ENCODE peak calls at places on chromosome 9, in eight cellular contexts. One of them, this sample, is unnamed.

GRCh38 chr9:27086818-27087680 is 22.0 kb upstream of the TEK start:
- DNase-seq in choroid plexus epithelial cell: peak; percentile 84
- DNase-seq in C1 segment of cervical spinal cord: no peak
- DNase-seq in mammary epithelial cell: no peak
- DNase-seq in hypothalamus: no peak
- DNase-seq in astrocyte of the spinal cord: peak; percentile 76
- DNase-seq in B cell: no peak
- DNase-seq in HepG2: no peak
- DNase-seq in this sample: no peak

GRCh38 chr9:134571326-134571871 is 70.2 kb upstream of the COL5A1 start:
- DNase-seq in choroid plexus epithelial cell: no peak
- DNase-seq in C1 segment of cervical spinal cord: no peak
- DNase-seq in mammary epithelial cell: no peak
- DNase-seq in hypothalamus: no peak
- DNase-seq in astrocyte of the spinal cord: no peak
- DNase-seq in B cell: no peak
- DNase-seq in HepG2: no peak
- DNase-seq in this sample: no peak

GRCh38 chr9:131704988-131705387 is 34.9 kb downstream of the RAPGEF1 start:
- DNase-seq in choroid plexus epithelial cell: no peak
- DNase-seq in C1 segment of cervical spinal cord: no peak
- DNase-seq in mammary epithelial cell: no peak
- DNase-seq in hypothalamus: no peak
- DNase-seq in astrocyte of the spinal cord: no peak
- DNase-seq in B cell: no peak
- DNase-seq in HepG2: no peak
- DNase-seq in this sample: no peak

GRCh38 chr9:91234523-91234922 is 127.2 kb downstream of the AUH start:
- DNase-seq in choroid plexus epithelial cell: no peak
- DNase-seq in C1 segment of cervical spinal cord: no peak
- DNase-seq in mammary epithelial cell: no peak
- DNase-seq in hypothalamus: no peak
- DNase-seq in astrocyte of the spinal cord: no peak
- DNase-seq in B cell: no peak
- DNase-seq in HepG2: no peak
- DNase-seq in this sample: no peak

GRCh38 chr9:127942152-127943010 is 4.7 kb upstream of the DPM2 start:
- DNase-seq in choroid plexus epithelial cell: peak; percentile 77
- DNase-seq in C1 segment of cervical spinal cord: peak; percentile 46
- DNase-seq in mammary epithelial cell: peak; percentile 30
- DNase-seq in hypothalamus: peak; percentile 66
- DNase-seq in astrocyte of the spinal cord: peak; percentile 71
- DNase-seq in B cell: peak; percentile 78
- DNase-seq in HepG2: peak; percentile 43
- DNase-seq in this sample: no peak

GRCh38 chr9:10806873-10807272 is 194.1 kb upstream of the PTPRD start:
- DNase-seq in choroid plexus epithelial cell: no peak
- DNase-seq in C1 segment of cervical spinal cord: no peak
- DNase-seq in mammary epithelial cell: no peak
- DNase-seq in hypothalamus: no peak
- DNase-seq in astrocyte of the spinal cord: no peak
- DNase-seq in B cell: no peak
- DNase-seq in HepG2: no peak
- DNase-seq in this sample: no peak

GRCh38 chr9:15403155-15403554 is 19.5 kb upstream of the SNAPC3 start:
- DNase-seq in choroid plexus epithelial cell: no peak
- DNase-seq in C1 segment of cervical spinal cord: no peak
- DNase-seq in mammary epithelial cell: no peak
- DNase-seq in hypothalamus: no peak
- DNase-seq in astrocyte of the spinal cord: no peak
- DNase-seq in B cell: no peak
- DNase-seq in HepG2: peak; percentile 56
- DNase-seq in this sample: no peak

GRCh38 chr9:106693546-106693945 is 169.4 kb upstream of the ZNF462 start:
- DNase-seq in choroid plexus epithelial cell: peak; percentile 9
- DNase-seq in C1 segment of cervical spinal cord: no peak
- DNase-seq in mammary epithelial cell: no peak
- DNase-seq in hypothalamus: no peak
- DNase-seq in astrocyte of the spinal cord: no peak
- DNase-seq in B cell: no peak
- DNase-seq in HepG2: no peak
- DNase-seq in this sample: no peak

GRCh38 chr9:16044116-16044881 is 491.5 kb downstream of the CCDC171 start:
- DNase-seq in choroid plexus epithelial cell: peak; percentile 73
- DNase-seq in C1 segment of cervical spinal cord: no peak
- DNase-seq in mammary epithelial cell: no peak
- DNase-seq in hypothalamus: no peak
- DNase-seq in astrocyte of the spinal cord: peak; percentile 66
- DNase-seq in B cell: no peak
- DNase-seq in HepG2: no peak
- DNase-seq in this sample: no peak

This sample was measured in stimulated activated CD8-positive, alpha-beta memory T cell treated with anti-CD3 and anti-CD28 coated beads, Interleukin-15, amount 100 ng/mL, for 24 hours.